ENCODE peak calls at places on chromosome 5, in nine cellular contexts. R is CD8-positive, alpha-beta T cell; S is heart left ventricle; B is Calu3; C is body of pancreas; O is HFFc6; K is bronchial epithelial cell; M is coronary artery; X is BJ. U is an unnamed sample.

GRCh38 chr5:132785864-132786263 is 8.8 kb upstream of the SEPTIN8 start:
- DNase-seq in O (no peak), B (no peak), R (no peak), K (no peak), S (no peak), X (no peak), M (no peak), C (no peak), U (no peak)

GRCh38 chr5:163705983-163706771 is 200.8 kb downstream of the MAT2B start:
- DNase-seq in B (no peak), C (no peak), M (no peak), R (no peak), S (no peak), K (peak), X (peak), O (peak), U (no peak)

GRCh38 chr5:21802869-21803490 is 1050.2 kb downstream of the CDH12 start:
- DNase-seq in O (peak), R (no peak), K (peak), M (no peak), S (no peak), C (no peak), X (no peak), B (no peak), U (no peak)

GRCh38 chr5:53167836-53168235 is 58.3 kb upstream of the MOCS2 start:
- DNase-seq in X (peak), O (no peak), R (no peak), C (peak), K (no peak), B (no peak), S (no peak), M (peak), U (no peak)

GRCh38 chr5:31193591-31194457 is at the start of gene CDH6:
- DNase-seq in R (no peak), S (no peak), X (no peak), B (peak), K (peak), C (peak), O (no peak), M (peak), U (peak)

GRCh38 chr5:112691758-112692157 is 45.9 kb upstream of the APC start:
- DNase-seq in K (no peak), S (no peak), R (no peak), C (peak), X (no peak), B (peak), O (no peak), M (no peak), U (peak)

GRCh38 chr5:56075361-56075760 is 80.6 kb upstream of the IL6ST start:
- DNase-seq in B (no peak), M (no peak), O (no peak), C (peak), X (no peak), K (no peak), R (no peak), S (no peak), U (no peak)

GRCh38 chr5:169423580-169424278 is 122.8 kb upstream of the SLIT3 start:
- DNase-seq in C (no peak), X (no peak), S (no peak), K (peak), O (no peak), M (no peak), R (no peak), B (no peak), U (no peak)

GRCh38 chr5:41925555-41925946 is 470 bp downstream of the FBXO4 start:
- DNase-seq in R (peak), B (peak), O (no peak), K (peak), C (peak), S (no peak), M (peak), X (no peak), U (peak)

GRCh38 chr5:142740474-142740873 is 29.7 kb upstream of the ARHGAP26 start:
- DNase-seq in M (no peak), O (no peak), S (no peak), B (no peak), R (no peak), C (no peak), X (no peak), K (peak), U (no peak)

GRCh38 chr5:91109634-91110033 is 273.5 kb downstream of the ARRDC3 start:
- DNase-seq in S (no peak), O (no peak), R (no peak), K (no peak), X (no peak), B (no peak), C (no peak), M (no peak), U (no peak)

GRCh38 chr5:65548281-65548680 is 14.7 kb downstream of the CENPK start:
- DNase-seq in K (no peak), O (no peak), S (no peak), M (no peak), X (no peak), B (no peak), C (no peak), R (no peak), U (no peak)

GRCh38 chr5:133381041-133381440 is 231.3 kb downstream of the FSTL4 start:
- DNase-seq in B (no peak), K (no peak), S (no peak), R (no peak), X (no peak), C (peak), O (no peak), M (no peak), U (no peak)

DNA sequence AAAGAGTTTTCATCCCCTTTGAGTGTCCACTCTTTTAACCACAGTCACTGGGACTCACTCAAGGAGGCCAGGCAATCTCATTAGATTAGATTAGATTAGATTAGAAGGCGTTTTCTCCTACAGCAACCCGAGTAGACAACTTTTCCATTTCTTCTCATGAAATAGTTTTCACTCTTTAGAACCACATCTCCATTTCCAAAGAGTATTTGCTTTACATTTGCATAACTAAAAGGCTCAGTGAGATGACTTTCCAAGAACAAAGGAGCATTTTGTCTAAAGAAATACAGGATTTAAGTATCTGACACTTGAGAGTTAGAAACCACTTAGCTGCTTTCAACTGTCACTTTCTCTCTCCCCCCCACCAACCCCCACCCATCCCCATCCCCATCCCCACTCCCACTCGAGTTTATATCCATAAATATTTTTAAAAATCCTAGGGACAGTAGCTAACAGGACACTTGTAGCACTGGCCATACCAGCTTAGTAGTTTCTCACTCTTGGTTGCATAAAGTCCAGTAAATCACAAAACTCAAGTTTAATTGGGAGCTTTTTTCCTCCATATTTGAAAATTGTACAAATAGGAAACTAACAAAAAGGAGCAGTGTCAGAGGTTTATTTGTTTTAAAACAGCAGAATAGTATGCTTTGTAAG is 2202.9 kb upstream of the WWC1 start:
- DNase-seq in B (no peak), X (no peak), R (no peak), O (no peak), K (no peak), M (no peak), C (no peak), S (no peak), U (no peak)
- TF ChIP-seq CTCF in B (no peak), X (no peak), R (no peak), O (no peak), K (no peak), M (no peak), C (no peak), S (no peak), U (no peak)

DNA sequence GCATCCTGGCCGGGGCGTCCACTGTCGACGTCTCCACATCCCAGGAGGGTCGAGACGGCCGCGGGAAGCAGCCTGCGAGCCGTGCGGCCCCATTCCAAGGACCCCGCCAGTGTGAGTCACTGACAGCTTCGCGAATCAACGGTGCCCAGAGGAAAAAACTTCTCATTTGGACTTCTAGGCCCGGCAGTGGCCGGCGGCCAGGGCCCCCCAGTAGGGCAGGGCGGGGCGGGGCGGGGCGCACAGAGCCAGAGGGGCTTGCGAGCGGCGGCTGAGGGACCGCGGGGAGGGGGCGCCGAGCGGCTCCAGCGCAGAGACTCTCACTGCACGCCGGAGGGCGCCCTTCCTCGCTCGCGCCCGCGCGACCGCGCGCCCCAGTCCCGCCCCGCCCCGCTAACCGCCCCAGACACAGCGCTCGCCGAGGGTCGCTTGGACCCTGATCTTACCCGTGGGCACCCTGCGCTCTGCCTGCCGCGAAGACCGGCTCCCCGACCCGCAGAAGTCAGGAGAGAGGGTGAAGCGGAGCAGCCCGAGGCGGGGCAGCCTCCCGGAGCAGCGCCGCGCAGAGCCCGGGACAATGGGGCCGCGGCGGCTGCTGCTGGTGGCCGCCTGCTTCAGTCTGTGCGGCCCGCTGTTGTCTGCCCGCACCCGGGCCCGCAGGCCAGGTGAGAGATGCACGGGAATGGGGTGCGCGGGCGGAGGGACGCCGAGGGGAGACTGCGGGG is at the start of gene F2R:
- DNase-seq in K (no peak), B (peak), R (peak), S (peak), O (peak), X (no peak), M (peak), C (no peak), U (peak)
- TF ChIP-seq CTCF in K (peak), B (peak), R (peak), S (peak), O (peak), X (no peak), M (peak), C (peak), U (peak)

GRCh38 chr5:115571441-115571878 is 26.9 kb upstream of the FEM1C start:
- DNase-seq in K (no peak), O (no peak), R (no peak), X (no peak), M (no peak), S (no peak), C (peak), B (no peak), U (no peak)
- TF ChIP-seq CTCF in K (no peak), O (no peak), R (no peak), X (no peak), M (no peak), S (no peak), C (peak), B (no peak), U (no peak)

DNA sequence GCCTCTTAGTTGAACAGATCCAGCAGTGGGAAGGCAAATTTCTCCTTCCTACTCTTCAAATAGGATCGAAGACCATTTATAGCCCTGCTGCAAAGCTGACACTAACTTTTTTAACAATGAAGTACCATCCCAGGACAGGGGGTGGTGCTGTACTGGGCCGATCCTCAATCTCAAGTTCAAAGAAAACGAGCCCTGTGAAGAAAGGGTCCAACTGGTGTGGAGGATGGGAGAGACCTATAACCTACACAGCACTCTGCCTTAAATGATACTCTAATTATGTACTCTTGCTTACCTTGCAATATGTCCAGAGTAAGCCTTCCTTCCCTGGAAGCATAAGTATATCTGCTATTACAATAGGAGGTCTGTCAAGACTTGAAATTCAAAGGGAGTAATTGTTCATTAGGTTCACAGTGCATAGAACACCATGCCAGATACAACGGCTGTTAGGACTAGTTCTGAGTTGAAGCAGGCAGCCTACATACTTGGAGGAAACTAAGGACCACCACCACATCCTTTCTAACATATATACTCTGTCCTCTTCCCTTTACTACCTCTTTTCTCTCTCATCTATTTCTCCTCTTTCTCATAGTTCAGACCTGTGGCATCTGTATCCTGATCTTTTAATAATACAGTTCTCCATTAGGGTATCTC is 6.2 kb downstream of the ETF1 start:
- DNase-seq in S (no peak), R (no peak), O (no peak), K (no peak), C (no peak), X (no peak), M (no peak), B (no peak), U (no peak)
- TF ChIP-seq CTCF in S (no peak), R (peak), O (peak), K (peak), C (no peak), X (peak), M (no peak), B (peak), U (peak)

GRCh38 chr5:111142932-111143331 is 50.8 kb downstream of the WDR36 start:
- DNase-seq in R (no peak), O (no peak), M (no peak), X (no peak), C (no peak), S (no peak), B (no peak), K (no peak), U (no peak)
- TF ChIP-seq CTCF in R (no peak), O (no peak), M (no peak), X (no peak), C (no peak), S (no peak), B (no peak), K (no peak), U (no peak)

GRCh38 chr5:139273322-139273571 is 20.3 kb upstream of the MATR3 start:
- DNase-seq in M (no peak), B (no peak), K (no peak), S (no peak), O (no peak), X (no peak), R (no peak), C (no peak), U (no peak)

GRCh38 chr5:139272471-139273321 is 20.8 kb upstream of the MATR3 start:
- DNase-seq in K (peak), B (peak), C (peak), R (peak), O (peak), M (no peak), X (no peak), S (no peak), U (no peak)

GRCh38 chr5:139275536-139276297 is 17.8 kb upstream of the MATR3 start:
- DNase-seq in M (no peak), K (peak), B (no peak), O (no peak), R (no peak), X (no peak), C (no peak), S (no peak), U (no peak)

GRCh38 chr5:139271201-139272027 is 22.1 kb upstream of the MATR3 start:
- DNase-seq in M (no peak), S (no peak), K (peak), X (no peak), R (no peak), B (no peak), O (peak), C (peak), U (no peak)

DNA sequence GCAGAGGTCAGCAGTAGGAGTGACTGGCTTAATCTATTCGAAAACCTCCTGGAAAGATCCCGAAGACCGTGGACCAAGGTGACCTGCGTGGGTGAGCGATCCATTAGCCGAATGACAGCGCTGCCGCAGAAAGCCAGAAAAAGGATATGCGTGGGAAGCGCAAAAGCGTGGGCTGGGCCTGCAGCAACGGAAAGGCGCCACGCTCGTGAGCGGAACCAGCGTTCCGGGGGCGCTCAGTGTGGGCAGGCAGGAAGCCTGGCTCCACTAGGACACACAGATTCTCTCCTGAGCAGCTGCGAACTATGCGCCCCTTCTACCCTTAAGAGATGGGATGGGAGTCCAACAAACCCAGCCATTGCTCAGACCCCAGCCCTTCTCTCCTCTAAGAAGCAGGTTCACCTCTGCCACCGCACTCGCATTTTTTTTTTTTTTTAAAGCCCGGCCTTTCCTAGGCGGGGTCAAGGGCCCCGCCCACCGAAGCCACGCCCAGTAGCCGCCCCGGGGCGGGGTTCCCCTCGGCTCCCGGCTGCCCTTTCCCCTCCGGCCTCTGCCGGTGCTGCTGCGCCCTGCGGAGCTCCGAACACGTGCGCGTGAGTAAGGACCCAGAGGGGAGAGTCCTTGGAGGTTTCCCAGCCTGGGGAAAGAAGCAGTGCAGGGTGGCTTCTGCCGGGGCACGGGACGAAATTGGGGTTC is 19.8 kb upstream of the MATR3 start:
- DNase-seq in R (peak), C (peak), B (peak), X (no peak), S (peak), O (peak), M (peak), K (peak), U (peak)
- TF ChIP-seq CTCF in R (no peak), C (peak), B (no peak), X (no peak), S (no peak), O (peak), M (no peak), K (peak), U (no peak)